ENCODE peak calls at places on chromosomes 11 and 22, in six cellular contexts. U is right atrium auricular region, A is OCI-LY7, Y is heart left ventricle, E is adrenal gland, K is HepG2. P is an unnamed sample. For H3K4me1, the result is how much of the 10 kb centered on the place peaks cover.

GRCh38 chr11:3962406-3962840 is 107.0 kb downstream of the STIM1 start:
- DNase-seq in K (no peak), E (no peak), U (no peak), Y (no peak), A (no peak), P (no peak)

GRCh38 chr11:126366064-126366822 is 10.8 kb downstream of the ST3GAL4 start:
- DNase-seq in K (no peak), Y (peak), U (no peak), E (no peak), A (no peak), P (peak)

GRCh38 chr22:19723990-19724827 is 870 bp downstream of the GP1BB start:
- DNase-seq in Y (peak), E (no peak), U (no peak), K (peak), A (peak), P (peak)

GRCh38 chr11:131583823-131584222 is 213.4 kb downstream of the NTM start:
- DNase-seq in A (no peak), K (no peak), Y (no peak), U (no peak), E (no peak), P (no peak)

GRCh38 chr22:32444068-32444467 is 20.2 kb downstream of the BPIFC start:
- DNase-seq in A (peak), U (no peak), E (no peak), K (peak), Y (no peak), P (no peak)

GRCh38 chr11:11510939-11511338 is 110.9 kb downstream of the GALNT18 start:
- DNase-seq in E (peak), K (no peak), U (no peak), Y (peak), A (no peak), P (peak)

GRCh38 chr11:118820412-118821357 is 29.7 kb upstream of the DDX6 start:
- DNase-seq in Y (peak), K (no peak), U (peak), A (peak), E (peak), P (peak)

GRCh38 chr22:46122511-46122971 is 27.8 kb upstream of the PPARA start:
- DNase-seq in E (peak), K (peak), U (no peak), A (peak), Y (peak), P (peak)

GRCh38 chr22:20533879-20534265 is 26.5 kb downstream of the MED15 start:
- DNase-seq in K (no peak), E (no peak), U (no peak), A (no peak), Y (no peak), P (no peak)

GRCh38 chr22:17492247-17492646 is 71.1 kb upstream of the SLC25A18 start:
- DNase-seq in A (no peak), U (no peak), E (no peak), Y (peak), K (no peak), P (peak)

GRCh38 chr11:62497132-62497915 is 49.3 kb downstream of the AHNAK start:
- DNase-seq in Y (no peak), E (no peak), U (no peak), K (peak), A (peak), P (no peak)

GRCh38 chr22:21014202-21015050 is 539 bp upstream of the P2RX6 start:
- DNase-seq in A (peak), K (peak), E (peak), U (peak), Y (peak), P (peak)

GRCh38 chr11:12606597-12606996 is 67.6 kb upstream of the TEAD1 start:
- DNase-seq in Y (no peak), E (no peak), K (no peak), A (no peak), U (no peak), P (no peak)

DNA sequence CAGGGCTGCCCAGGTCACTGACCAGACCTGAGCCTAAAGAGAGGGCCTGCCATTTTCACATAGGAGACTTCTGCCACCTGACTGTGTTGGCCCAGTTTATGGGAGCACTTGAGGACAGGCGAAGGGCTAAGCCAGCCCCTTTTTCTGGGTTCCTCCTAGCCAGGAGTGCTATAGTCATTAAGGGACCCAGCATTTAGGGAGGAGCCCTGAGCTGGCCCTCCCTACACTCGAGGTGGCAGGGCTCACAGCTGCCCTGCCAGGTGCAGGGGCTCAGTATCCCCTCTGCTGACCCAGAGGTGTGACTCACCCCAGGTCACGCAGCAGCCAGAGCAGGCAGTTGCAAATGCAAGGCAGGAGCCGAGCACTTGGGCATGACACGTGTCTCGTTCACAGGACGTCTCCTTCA is 86.3 kb upstream of the CRYBB3 start:
- DNase-seq in Y (no peak), K (no peak), E (peak), U (no peak), A (no peak), P (peak)
- H3K4me1 ChIP-seq in Y (under half), K (half or more), E (under half), U (under half), A (under half), P (under half)

GRCh38 chr11:10351768-10352641 is 47.1 kb downstream of the ADM start:
- DNase-seq in U (peak), Y (peak), K (peak), E (peak), A (no peak), P (peak)
- H3K4me3 ChIP-seq in U (no peak), Y (peak), K (peak), E (no peak), A (no peak), P (no peak)

GRCh38 chr11:119842731-119843130 is 113.7 kb upstream of the NECTIN1 start:
- DNase-seq in U (no peak), K (no peak), A (no peak), Y (no peak), E (no peak), P (no peak)
- TF ChIP-seq CTCF in U (no peak), K (no peak), A (no peak), Y (no peak), E (no peak), P (no peak)

GRCh38 chr11:32895471-32895870 is 2.9 kb downstream of the QSER1 start:
- DNase-seq in Y (no peak), K (no peak), U (no peak), E (no peak), A (no peak), P (no peak)
- H3K4me1 ChIP-seq in Y (under half), K (under half), U (under half), E (under half), A (under half), P (under half)

GRCh38 chr11:91220476-91221202 is 997.8 kb upstream of the CHORDC1 start:
- DNase-seq in U (no peak), E (peak), Y (no peak), A (no peak), K (no peak), P (no peak)

DNA sequence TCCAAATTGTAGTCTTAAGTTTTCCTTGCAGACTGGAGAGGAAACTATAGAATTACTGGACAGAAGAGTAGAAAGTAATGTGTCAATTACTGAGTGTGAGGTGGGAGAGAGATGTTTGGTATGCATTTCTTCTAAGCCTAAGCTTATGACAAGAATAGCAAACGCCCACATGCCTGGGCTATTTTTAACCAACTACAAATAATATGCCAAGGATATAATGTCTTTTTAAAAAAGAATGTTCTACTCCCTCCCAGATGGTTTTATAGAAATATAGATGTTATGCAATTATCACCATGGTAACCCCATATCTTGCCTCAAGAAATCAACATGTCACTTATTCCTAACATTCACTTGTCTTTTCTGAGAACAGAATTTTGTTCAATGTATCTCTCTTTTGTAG is 996.7 kb upstream of the CHORDC1 start:
- DNase-seq in Y (no peak), A (no peak), U (no peak), E (no peak), K (no peak), P (no peak)
- H3K4me3 ChIP-seq in Y (no peak), A (no peak), U (no peak), E (no peak), K (no peak), P (no peak)

DNA sequence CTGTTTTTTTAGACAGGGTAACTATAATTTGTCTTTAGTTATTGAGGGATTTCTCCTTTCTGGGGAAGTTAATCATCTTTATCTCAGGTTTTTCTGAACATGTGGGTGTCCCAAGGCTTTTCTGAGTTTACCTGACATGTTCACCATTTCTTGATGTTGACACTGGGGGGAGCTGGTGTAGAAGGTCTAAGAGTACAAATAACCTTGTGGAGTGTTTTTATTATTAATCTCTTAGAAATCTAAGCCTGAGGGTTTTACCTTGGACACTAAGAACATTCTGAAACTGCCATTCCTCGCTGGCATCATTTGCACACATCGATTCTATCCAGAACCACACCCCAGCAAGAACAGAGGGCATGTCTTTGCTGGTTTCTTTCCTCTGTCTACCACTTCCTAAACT is 15.6 kb upstream of the C11orf91 start:
- DNase-seq in A (peak), Y (no peak), K (no peak), U (no peak), E (peak), P (no peak)
- TF ChIP-seq CTCF in A (peak), Y (peak), K (peak), U (peak), E (peak), P (no peak)

DNA sequence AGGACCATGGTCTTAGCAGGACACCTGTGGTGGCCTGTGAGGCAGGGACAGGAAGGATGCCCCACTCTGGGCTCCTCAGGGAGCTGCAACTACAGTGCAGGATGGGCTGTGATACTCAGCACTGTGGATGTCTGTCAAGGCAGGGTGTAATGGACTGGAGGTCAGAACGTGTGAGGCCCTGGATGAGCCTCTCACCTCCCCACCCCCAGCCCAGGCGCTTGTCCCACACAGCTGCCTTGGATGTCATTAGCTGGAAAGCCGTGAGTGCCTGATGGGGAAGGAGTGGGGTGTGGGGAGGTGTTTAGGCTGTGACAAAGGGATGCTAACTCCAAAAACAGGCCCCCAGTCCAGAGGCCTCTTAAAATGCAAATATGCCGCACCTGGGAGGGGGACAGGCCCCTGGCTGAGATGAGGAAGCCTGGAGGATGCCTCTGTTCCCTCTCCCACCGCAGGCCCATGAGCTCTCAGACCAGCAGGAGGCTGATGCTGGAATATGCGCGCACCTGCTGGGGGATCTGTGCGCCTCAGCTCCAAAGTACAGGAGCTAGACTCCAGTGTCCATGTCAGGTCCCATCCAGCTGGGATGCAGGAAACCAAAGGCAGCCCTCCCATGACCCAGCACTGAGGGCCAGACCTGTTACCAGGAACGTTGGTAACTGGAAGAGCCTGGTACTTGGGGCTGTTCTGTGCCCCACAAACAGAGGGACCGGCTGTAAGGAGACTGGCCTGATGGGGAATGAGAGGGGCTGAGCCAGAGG is 25.1 kb downstream of the RSPH14 start:
- DNase-seq in Y (no peak), U (no peak), E (no peak), A (no peak), K (no peak), P (no peak)
- H3K4me1 ChIP-seq in Y (under half), U (under half), E (under half), A (under half), K (under half), P (under half)

GRCh38 chr11:66477256-66478201 is 2.7 kb upstream of the DPP3 start:
- DNase-seq in E (no peak), U (no peak), Y (no peak), A (no peak), K (no peak), P (no peak)
- H3K4me3 ChIP-seq in E (no peak), U (no peak), Y (no peak), A (no peak), K (no peak), P (no peak)

GRCh38 chr22:25060522-25061071 is 108.1 kb downstream of the KIAA1671 start:
- DNase-seq in E (no peak), U (no peak), A (no peak), Y (no peak), K (no peak), P (no peak)
- TF ChIP-seq CTCF in E (peak), U (peak), A (peak), Y (no peak), K (no peak), P (peak)

GRCh38 chr11:68503281-68503687 is 42.7 kb downstream of the PPP6R3 start:
- DNase-seq in Y (no peak), A (no peak), E (no peak), U (no peak), K (no peak), P (no peak)
- H3K4me1 ChIP-seq in Y (half or more), A (under half), E (half or more), U (under half), K (under half), P (half or more)

P was measured in thyroid gland.